ENCODE peak calls at places on chromosome 2, in five cellular contexts. T, I, E, M and C are unnamed samples.

GRCh38 chr2:9165625-9166024 is 41.0 kb upstream of the ASAP2 start:
- DNase-seq in T (no peak), I (peak), E (no peak), M (no peak), C (no peak)

GRCh38 chr2:128304715-128305554 is 13.7 kb downstream of the HS6ST1 start:
- DNase-seq in T (peak), I (peak), E (peak), M (peak), C (peak)

GRCh38 chr2:177599072-177599688 is 206.6 kb downstream of the AGPS start:
- DNase-seq in T (no peak), I (no peak), E (no peak), M (no peak), C (no peak)

GRCh38 chr2:169735623-169736022 is 2.0 kb downstream of the KLHL23 start:
- DNase-seq in T (no peak), I (no peak), E (no peak), M (no peak), C (no peak)

GRCh38 chr2:73235315-73236028 is 1.4 kb downstream of the CCT7 start:
- DNase-seq in T (no peak), I (peak), E (no peak), M (no peak), C (no peak)

GRCh38 chr2:3563521-3563976 is 5.4 kb upstream of the RNASEH1 start:
- DNase-seq in T (no peak), I (no peak), E (no peak), M (no peak), C (no peak)

GRCh38 chr2:67840460-67841068 is 222.2 kb downstream of the C1D start:
- DNase-seq in T (peak), I (peak), E (peak), M (peak), C (peak)

GRCh38 chr2:223696719-223697118 is 94.6 kb upstream of the SCG2 start:
- DNase-seq in T (peak), I (no peak), E (no peak), M (no peak), C (no peak)

GRCh38 chr2:27123302-27124150 is at the start of gene ABHD1:
- DNase-seq in T (no peak), I (no peak), E (peak), M (peak), C (no peak)

GRCh38 chr2:209517436-209517835 is 93.6 kb downstream of the MAP2 start:
- DNase-seq in T (no peak), I (no peak), E (no peak), M (no peak), C (no peak)

GRCh38 chr2:147061269-147061668 is 783.6 kb upstream of the ACVR2A start:
- DNase-seq in T (no peak), I (peak), E (no peak), M (no peak), C (no peak)

GRCh38 chr2:9256147-9256546 is 49.5 kb downstream of the ASAP2 start:
- DNase-seq in T (no peak), I (no peak), E (no peak), M (no peak), C (no peak)

GRCh38 chr2:171325886-171326585 is 107.8 kb downstream of the METTL8 start:
- DNase-seq in T (no peak), I (no peak), E (no peak), M (no peak), C (no peak)

GRCh38 chr2:107633580-107634147 is 193.0 kb upstream of the RGPD4 start:
- DNase-seq in T (peak), I (peak), E (no peak), M (no peak), C (peak)

GRCh38 chr2:142825861-142826260 is 51.6 kb upstream of the KYNU start:
- DNase-seq in T (no peak), I (no peak), E (no peak), M (no peak), C (no peak)

GRCh38 chr2:190575263-190575662 is 40.7 kb upstream of the NEMP2 start:
- DNase-seq in T (no peak), I (no peak), E (no peak), M (no peak), C (no peak)

GRCh38 chr2:178473373-178473772 is 5.0 kb downstream of the FKBP7 start:
- DNase-seq in T (no peak), I (no peak), E (no peak), M (no peak), C (no peak)

GRCh38 chr2:238285653-238286082 is 2.7 kb downstream of the PER2 start:
- DNase-seq in T (peak), I (peak), E (peak), M (peak), C (peak)

GRCh38 chr2:161076936-161077335 is 83.3 kb upstream of the TANK start:
- DNase-seq in T (no peak), I (no peak), E (no peak), M (no peak), C (no peak)

GRCh38 chr2:10253596-10254372 is 48.9 kb upstream of the HPCAL1 start:
- DNase-seq in T (no peak), I (no peak), E (no peak), M (no peak), C (no peak)

GRCh38 chr2:40259900-40260299 is 192.0 kb downstream of the SLC8A1 start:
- DNase-seq in T (no peak), I (no peak), E (no peak), M (no peak), C (no peak)

GRCh38 chr2:56416500-56417176 is 232.8 kb downstream of the CCDC85A start:
- DNase-seq in T (no peak), I (no peak), E (no peak), M (no peak), C (no peak)

GRCh38 chr2:234044157-234044556 is 6.3 kb upstream of the SPP2 start:
- DNase-seq in T (peak), I (peak), E (no peak), M (no peak), C (peak)

GRCh38 chr2:233100192-233100998 is 40.3 kb downstream of the INPP5D start:
- DNase-seq in T (no peak), I (no peak), E (no peak), M (no peak), C (no peak)

GRCh38 chr2:42101641-42102605 is 54.1 kb downstream of the PKDCC start:
- DNase-seq in T (peak), I (peak), E (peak), M (peak), C (peak)

GRCh38 chr2:222677981-222678380 is 6.5 kb downstream of the MOGAT1 start:
- DNase-seq in T (no peak), I (no peak), E (no peak), M (no peak), C (no peak)

GRCh38 chr2:135563793-135564192 is 32.5 kb downstream of the R3HDM1 start:
- DNase-seq in T (peak), I (peak), E (no peak), M (no peak), C (no peak)

GRCh38 chr2:23620841-23621341 is 235.9 kb downstream of the KLHL29 start:
- DNase-seq in T (no peak), I (peak), E (no peak), M (no peak), C (peak)

GRCh38 chr2:64730551-64731305 is 77.0 kb upstream of the SERTAD2 start:
- DNase-seq in T (peak), I (peak), E (peak), M (peak), C (no peak)

GRCh38 chr2:101190753-101191516 is 39.8 kb upstream of the TBC1D8 start:
- DNase-seq in T (no peak), I (no peak), E (no peak), M (no peak), C (no peak)

GRCh38 chr2:104844813-104845551 is 8.9 kb upstream of the POU3F3 start:
- DNase-seq in T (no peak), I (no peak), E (no peak), M (no peak), C (no peak)
- H3K4me3 ChIP-seq in T (no peak), I (no peak), E (no peak), M (no peak), C (peak)

GRCh38 chr2:48249631-48250473 is 280.1 kb upstream of the STON1 start:
- DNase-seq in T (peak), I (peak), E (no peak), M (peak), C (peak)
- H3K4me3 ChIP-seq in T (peak), I (no peak), E (no peak), M (peak), C (no peak)

GRCh38 chr2:201235865-201236811 is 24.2 kb upstream of the CASP8 start:
- DNase-seq in T (peak), I (peak), E (peak), M (no peak), C (peak)

GRCh38 chr2:201228912-201229290 is 31.4 kb upstream of the CASP8 start:
- DNase-seq in T (no peak), I (no peak), E (no peak), M (no peak), C (no peak)

GRCh38 chr2:201234167-201235139 is 25.9 kb upstream of the CASP8 start:
- DNase-seq in T (no peak), I (peak), E (no peak), M (no peak), C (no peak)

GRCh38 chr2:201233192-201234166 is 26.9 kb upstream of the CASP8 start:
- DNase-seq in T (no peak), I (peak), E (peak), M (peak), C (no peak)

GRCh38 chr2:201232125-201232815 is 28.1 kb upstream of the CASP8 start:
- DNase-seq in T (peak), I (peak), E (peak), M (peak), C (peak)
- H3K4me3 ChIP-seq in T (peak), I (peak), E (no peak), M (peak), C (no peak)

DNA sequence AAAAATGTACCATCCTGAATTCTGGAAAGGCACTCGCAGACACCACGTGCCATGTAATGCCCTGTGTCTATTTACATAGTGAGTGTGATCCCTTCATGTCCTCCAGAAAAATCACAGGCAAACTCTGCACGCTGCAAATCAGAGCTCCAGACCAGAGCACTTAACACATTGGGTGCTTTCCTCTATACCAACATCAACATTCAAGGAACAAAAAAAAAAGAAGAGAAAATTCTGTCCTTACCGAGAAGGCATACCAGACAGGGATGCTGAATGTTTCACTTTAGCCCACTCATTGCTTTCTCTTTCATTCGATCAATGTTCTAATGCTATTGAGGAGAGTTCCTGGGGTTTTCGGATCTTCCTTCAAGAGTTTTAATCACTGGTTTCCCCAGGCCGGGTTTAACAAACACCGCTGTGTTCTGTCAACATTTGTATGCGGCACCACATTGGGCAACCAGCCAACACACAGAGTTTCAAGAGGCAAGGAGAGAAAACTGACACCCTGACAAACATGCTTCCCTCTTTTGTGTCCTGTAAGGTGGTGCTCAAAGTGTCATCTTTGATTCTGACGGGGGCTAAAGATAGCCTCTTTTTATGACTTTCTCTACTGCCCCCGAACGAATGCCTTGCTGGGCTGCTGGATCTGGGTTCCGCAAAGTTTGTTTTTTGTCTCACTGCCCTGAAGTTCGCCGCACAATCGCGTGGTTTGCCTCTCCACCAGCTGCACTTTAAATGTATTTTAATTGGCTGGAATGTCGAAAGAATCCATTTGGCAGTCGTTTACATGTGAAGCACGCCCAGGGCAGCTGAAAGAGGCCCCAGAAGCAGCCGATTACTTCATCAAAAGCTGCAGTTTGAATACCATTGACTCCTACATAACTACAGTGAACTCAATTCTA is 106.4 kb upstream of the NCKAP5 start:
- DNase-seq in T (peak), I (peak), E (peak), M (peak), C (peak)
- H3K4me3 ChIP-seq in T (peak), I (peak), E (no peak), M (peak), C (peak)

GRCh38 chr2:235432741-235433520 is 60.9 kb upstream of the AGAP1 start:
- DNase-seq in T (no peak), I (no peak), E (no peak), M (no peak), C (no peak)
- H3K4me3 ChIP-seq in T (no peak), I (no peak), E (no peak), M (no peak), C (no peak)

GRCh38 chr2:118167026-118167425 is 78.8 kb downstream of the INSIG2 start:
- DNase-seq in T (no peak), I (no peak), E (no peak), M (no peak), C (no peak)
- H3K4me3 ChIP-seq in T (no peak), I (no peak), E (no peak), M (no peak), C (no peak)

GRCh38 chr2:134507697-134508096 is 211.1 kb downstream of the TMEM163 start:
- DNase-seq in T (no peak), I (no peak), E (no peak), M (no peak), C (no peak)
- H3K4me3 ChIP-seq in T (no peak), I (no peak), E (no peak), M (no peak), C (no peak)